ENCODE peak calls at places on chromosomes 3 and 15, in eight cellular contexts. O is AG10803, J is NCI-H1105 treated with DMSO at 0.1 percent for 48 hours, P is HFF-Myc, M is EH, Z is glutamatergic neuron, I is IMR-90, V is RPMI7951. D is an unnamed sample.
A peak's percentile ranks its signal among the peaks of the same experiment; 100 is the strongest.

GRCh38 chr3:127090218-127091160 is 102.4 kb upstream of the PRR23E start:
- DNase-seq in J (no peak), P (no peak), O (no peak), V (no peak), Z (no peak), I (no peak), M (no peak), D (no peak)

GRCh38 chr3:194375473-194375872 is 5.9 kb upstream of the LRRC15 start:
- DNase-seq in O (no peak), P (no peak), Z (no peak), V (no peak), J (peak; percentile 17), M (no peak), I (no peak), D (no peak)

GRCh38 chr3:60070366-60070765 is 1020.5 kb upstream of the CFAP20DC start:
- DNase-seq in I (no peak), Z (no peak), O (no peak), M (no peak), J (no peak), P (no peak), V (no peak), D (no peak)

GRCh38 chr15:40930430-40931299 is 1.5 kb downstream of the DLL4 start:
- DNase-seq in J (peak; percentile 38), M (peak; percentile 46), P (no peak), Z (peak; percentile 75), O (no peak), V (peak; percentile 28), I (peak; percentile 51), D (no peak)

GRCh38 chr15:43440721-43441281 is 52.2 kb downstream of the TP53BP1 start:
- DNase-seq in Z (no peak), I (peak; percentile 99), V (peak; percentile 98), J (peak; percentile 4), M (peak; percentile 98), O (peak; percentile 98), P (peak; percentile 91), D (peak; percentile 67)

GRCh38 chr15:73740152-73741048 is 12.8 kb downstream of the INSYN1 start:
- DNase-seq in P (no peak), Z (no peak), O (no peak), J (no peak), M (no peak), I (no peak), V (no peak), D (no peak)

GRCh38 chr15:56496635-56497034 is 31.7 kb upstream of the MNS1 start:
- DNase-seq in I (peak; percentile 79), P (peak; percentile 52), M (peak; percentile 69), V (peak; percentile 70), O (peak; percentile 80), J (peak; percentile 68), Z (no peak), D (no peak)

GRCh38 chr3:184505053-184505452 is 56.5 kb upstream of the EPHB3 start:
- DNase-seq in O (peak; percentile 69), Z (no peak), I (no peak), J (no peak), V (peak; percentile 10), P (peak; percentile 60), M (peak; percentile 44), D (no peak)

D was measured in substantia nigra.